ENCODE peak calls at places on chromosomes 13 and 19, in six cellular contexts. P is H7; G is mesendoderm; J is AG04450; R is CD8-positive, alpha-beta T cell; Q is fibroblast of lung. W is an unnamed sample.

GRCh38 chr19:55647732-55648656 is at the start of gene CCDC106:
- DNase-seq in P (peak; percentile 94), G (peak; percentile 87), J (no peak), R (peak; percentile 32), Q (peak; percentile 86), W (peak; percentile 80)

GRCh38 chr13:25329706-25330105 is 28.3 kb downstream of the NUP58 start:
- DNase-seq in P (no peak), G (peak; percentile 33), J (no peak), R (no peak), Q (peak; percentile 35), W (no peak)

GRCh38 chr13:102589291-102589822 is 7.4 kb upstream of the TPP2 start:
- DNase-seq in P (no peak), G (no peak), J (no peak), R (no peak), Q (no peak), W (no peak)

GRCh38 chr13:40789275-40790231 is at the start of gene SLC25A15:
- DNase-seq in P (peak; percentile 92), G (peak; percentile 82), J (peak; percentile 46), R (peak; percentile 65), Q (peak; percentile 80), W (peak; percentile 65)

GRCh38 chr19:28535352-28535775 is 677.6 kb downstream of the UQCRFS1 start:
- DNase-seq in P (no peak), G (no peak), J (no peak), R (no peak), Q (no peak), W (no peak)

GRCh38 chr19:43678512-43678911 is 8.5 kb upstream of the PLAUR start:
- DNase-seq in P (no peak), G (no peak), J (no peak), R (no peak), Q (no peak), W (no peak)

GRCh38 chr19:40633207-40633606 is 32.0 kb downstream of the LTBP4 start:
- DNase-seq in P (no peak), G (no peak), J (peak; percentile 37), R (no peak), Q (peak; percentile 84), W (no peak)

GRCh38 chr13:72284791-72285190 is 417.8 kb upstream of the DACH1 start:
- DNase-seq in P (no peak), G (no peak), J (no peak), R (no peak), Q (peak; percentile 46), W (no peak)

GRCh38 chr19:709196-709964 is 645 bp downstream of the PALM start:
- DNase-seq in P (peak; percentile 77), G (no peak), J (no peak), R (no peak), Q (no peak), W (no peak)

GRCh38 chr13:57629821-57630235 is 1.7 kb upstream of the PCDH17 start:
- DNase-seq in P (peak; percentile 96), G (peak; percentile 98), J (no peak), R (no peak), Q (peak; percentile 93), W (peak; percentile 99)

GRCh38 chr13:95865080-95865597 is 188.1 kb downstream of the UGGT2 start:
- DNase-seq in P (no peak), G (no peak), J (no peak), R (no peak), Q (peak; percentile 30), W (no peak)

GRCh38 chr13:110179116-110179857 is 127.7 kb downstream of the COL4A1 start:
- DNase-seq in P (no peak), G (peak; percentile 63), J (no peak), R (no peak), Q (peak; percentile 47), W (no peak)

GRCh38 chr19:15199652-15200574 is 882 bp downstream of the NOTCH3 start:
- DNase-seq in P (peak; percentile 99), G (peak; percentile 89), J (no peak), R (no peak), Q (peak; percentile 37), W (no peak)

GRCh38 chr13:21884299-21884878 is 213.5 kb downstream of the FGF9 start:
- DNase-seq in P (no peak), G (no peak), J (no peak), R (no peak), Q (no peak), W (no peak)

GRCh38 chr19:55832676-55833075 is 877 bp upstream of the NLRP11 start:
- DNase-seq in P (no peak), G (no peak), J (no peak), R (no peak), Q (no peak), W (no peak)

GRCh38 chr13:24233351-24233901 is 72.9 kb downstream of the SPATA13 start:
- DNase-seq in P (no peak), G (peak; percentile 77), J (peak; percentile 16), R (no peak), Q (peak; percentile 76), W (no peak)

GRCh38 chr19:28828276-28828870 is 384.6 kb downstream of the UQCRFS1 start:
- DNase-seq in P (no peak), G (no peak), J (no peak), R (no peak), Q (no peak), W (no peak)

GRCh38 chr13:51453308-51453958 is 597 bp upstream of the INTS6 start:
- DNase-seq in P (peak; percentile 88), G (no peak), J (no peak), R (peak; percentile 76), Q (no peak), W (no peak)

GRCh38 chr19:43308244-43308815 is 39.0 kb upstream of the PSG9 start:
- DNase-seq in P (no peak), G (no peak), J (no peak), R (no peak), Q (no peak), W (no peak)

GRCh38 chr19:16446108-16447014 is 25.4 kb downstream of the EPS15L1 start:
- DNase-seq in P (no peak), G (no peak), J (no peak), R (no peak), Q (no peak), W (no peak)

GRCh38 chr13:106274551-106275208 is 260.8 kb downstream of the EFNB2 start:
- DNase-seq in P (no peak), G (no peak), J (no peak), R (no peak), Q (peak; percentile 58), W (no peak)

GRCh38 chr19:45920458-45920857 is 5.9 kb upstream of the NANOS2 start:
- DNase-seq in P (no peak), G (no peak), J (no peak), R (no peak), Q (no peak), W (no peak)

GRCh38 chr19:9130965-9131364 is 4.2 kb upstream of the OR7G3 start:
- DNase-seq in P (no peak), G (no peak), J (no peak), R (no peak), Q (no peak), W (no peak)

GRCh38 chr13:43132228-43132627 is 108.8 kb downstream of the DNAJC15 start:
- DNase-seq in P (peak; percentile 50), G (peak; percentile 94), J (no peak), R (no peak), Q (peak; percentile 54), W (no peak)

GRCh38 chr19:4589579-4590410 is 30.3 kb upstream of the SEMA6B start:
- DNase-seq in P (peak; percentile 67), G (peak; percentile 37), J (no peak), R (no peak), Q (no peak), W (no peak)

GRCh38 chr13:20198781-20199180 is 6.0 kb upstream of the GJB2 start:
- DNase-seq in P (no peak), G (no peak), J (no peak), R (no peak), Q (peak; percentile 84), W (no peak)

GRCh38 chr13:102400619-102401125 is 1.2 kb downstream of the FGF14 start:
- DNase-seq in P (peak; percentile 71), G (peak; percentile 37), J (no peak), R (no peak), Q (peak; percentile 11), W (peak; percentile 66)

GRCh38 chr13:41561179-41561578 is 103.8 kb downstream of the RGCC start:
- DNase-seq in P (no peak), G (no peak), J (no peak), R (no peak), Q (peak; percentile 47), W (no peak)

GRCh38 chr19:41944336-41944735 is 14.8 kb downstream of the RABAC1 start:
- DNase-seq in P (no peak), G (no peak), J (no peak), R (no peak), Q (no peak), W (no peak)

GRCh38 chr19:32673573-32673972 is 1.4 kb downstream of the ANKRD27 start:
- DNase-seq in P (no peak), G (no peak), J (no peak), R (no peak), Q (no peak), W (no peak)

GRCh38 chr13:33112745-33113144 is 96.5 kb downstream of the KL start:
- DNase-seq in P (no peak), G (no peak), J (no peak), R (no peak), Q (no peak), W (no peak)

GRCh38 chr19:39246951-39247669 is 1.5 kb downstream of the IFNL4 start:
- DNase-seq in P (peak; percentile 86), G (peak; percentile 64), J (no peak), R (no peak), Q (peak; percentile 12), W (peak; percentile 44)
- H3K27me3 ChIP-seq in P (peaks cover 38% of the 10 kb centered on the region), G (peaks cover 27% of the 10 kb centered on the region), J (peaks cover 39% of the 10 kb centered on the region), R (no peaks in the 10 kb centered on the region), Q (peaks cover 28% of the 10 kb centered on the region), W (peaks cover 7% of the 10 kb centered on the region)

GRCh38 chr19:30060872-30061556 is 119.0 kb downstream of the URI1 start:
- DNase-seq in P (peak; percentile 79), G (no peak), J (no peak), R (no peak), Q (no peak), W (no peak)
- H3K4me3 ChIP-seq in P (no peak overlapping the region), G (no peak overlapping the region), J (no peak overlapping the region), R (no peak overlapping the region), Q (no peak overlapping the region), W (no peak overlapping the region)

GRCh38 chr13:99941911-99942310 is 29.7 kb downstream of the ZIC5 start:
- DNase-seq in P (no peak), G (no peak), J (no peak), R (no peak), Q (no peak), W (no peak)
- H3K27me3 ChIP-seq in P (no peaks in the 10 kb centered on the region), G (no peaks in the 10 kb centered on the region), J (peaks cover 2% of the 10 kb centered on the region), R (peaks cover 2% of the 10 kb centered on the region), Q (no peaks in the 10 kb centered on the region), W (peaks cover 12% of the 10 kb centered on the region)

DNA sequence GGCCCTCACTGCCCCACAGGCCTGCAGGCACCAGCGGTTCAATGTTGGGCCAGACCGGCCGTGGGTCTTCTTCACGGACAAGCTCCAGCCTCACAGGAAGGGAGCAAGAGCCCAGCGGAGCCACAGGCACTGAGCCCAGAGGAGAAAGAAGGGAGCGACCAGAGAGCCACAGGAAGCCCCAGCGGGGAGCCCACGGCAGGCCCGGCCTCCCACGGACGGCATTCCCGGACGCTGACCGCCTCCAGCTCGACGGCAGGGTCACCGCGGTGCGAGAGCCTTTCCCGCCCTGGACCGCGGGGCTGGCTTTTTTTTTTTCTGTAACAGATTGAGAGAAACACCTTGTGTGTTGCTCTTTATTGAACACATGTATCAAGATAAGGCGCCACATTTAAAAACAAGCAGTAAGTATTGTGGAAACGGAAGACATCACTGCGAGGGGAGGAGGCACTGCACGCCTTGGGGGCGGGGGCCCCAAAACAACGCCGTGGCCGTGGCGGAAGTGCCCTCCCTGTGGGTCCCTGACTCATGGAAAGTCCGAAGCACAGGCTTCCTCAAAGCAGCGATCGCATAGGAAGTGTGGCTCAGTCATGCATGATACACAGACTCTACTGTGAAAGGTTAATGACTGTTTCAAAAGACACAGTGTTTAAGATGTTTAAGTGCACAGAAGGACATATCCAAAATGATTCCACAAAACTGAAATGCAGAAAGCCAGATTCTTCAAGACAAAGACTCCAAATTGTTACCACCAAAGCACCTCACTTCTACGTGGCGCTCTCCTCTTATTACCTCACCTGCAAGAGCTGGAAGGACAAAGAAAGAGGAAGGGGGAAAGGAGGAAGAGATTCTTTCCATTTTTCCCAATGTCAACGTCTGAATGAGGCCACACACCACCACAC is 3.5 kb downstream of the RASA3 start:
- DNase-seq in P (no peak), G (no peak), J (peak; percentile 68), R (peak; percentile 86), Q (peak; percentile 97), W (no peak)
- H3K4me3 ChIP-seq in P (no peak overlapping the region), G (no peak overlapping the region), J (peak overlapping the region; percentile 93), R (peak overlapping the region; percentile 96), Q (peak overlapping the region; percentile 24), W (no peak overlapping the region)